ENCODE peak calls at places on chromosomes 11 and 22, in nine cellular contexts. M is psoas muscle, X is PC-3, O is fibroblast of the aortic adventitia, B is tibial nerve, I is SJSA1, T is Karpas-422, R is tibial artery, V is PC-9. S is an unnamed sample.

GRCh38 chr22:23115825-23116494 is 25.8 kb downstream of the RSPH14 start:
- DNase-seq in M (no peak), X (no peak), O (no peak), B (no peak), I (no peak), T (no peak), R (no peak), V (no peak), S (no peak)

GRCh38 chr11:71452354-71453020 is 516 bp upstream of the NADSYN1 start:
- DNase-seq in M (peak), X (peak), O (peak), B (no peak), I (no peak), T (peak), R (peak), V (peak), S (no peak)

GRCh38 chr11:117298195-117298594 is 7.0 kb downstream of the BACE1-AS start:
- DNase-seq in M (no peak), X (no peak), O (no peak), B (no peak), I (no peak), T (no peak), R (no peak), V (no peak), S (no peak)

GRCh38 chr11:65026810-65027209 is 429 bp upstream of the SNX15 start:
- DNase-seq in M (no peak), X (no peak), O (no peak), B (no peak), I (no peak), T (no peak), R (no peak), V (no peak), S (no peak)

GRCh38 chr11:41446566-41446965 is 12.9 kb downstream of the LRRC4C start:
- DNase-seq in M (no peak), X (no peak), O (no peak), B (no peak), I (no peak), T (no peak), R (no peak), V (no peak), S (no peak)

GRCh38 chr22:38422615-38423511 is 32.1 kb downstream of the KCNJ4 start:
- DNase-seq in M (no peak), X (no peak), O (no peak), B (no peak), I (no peak), T (no peak), R (no peak), V (no peak), S (no peak)

GRCh38 chr11:110141812-110142211 is 48.6 kb downstream of the ZC3H12C start:
- DNase-seq in M (no peak), X (no peak), O (no peak), B (no peak), I (no peak), T (no peak), R (no peak), V (peak), S (no peak)

GRCh38 chr11:62645934-62646824 is at the start of gene GANAB:
- DNase-seq in M (peak), X (peak), O (peak), B (peak), I (peak), T (peak), R (peak), V (peak), S (peak)

GRCh38 chr11:2387266-2387982 is 10.3 kb downstream of the CD81 start:
- DNase-seq in M (no peak), X (no peak), O (peak), B (no peak), I (peak), T (peak), R (no peak), V (no peak), S (no peak)

GRCh38 chr11:6206456-6207180 is 1.3 kb downstream of the C11orf42 start:
- DNase-seq in M (no peak), X (no peak), O (no peak), B (no peak), I (no peak), T (no peak), R (no peak), V (no peak), S (no peak)

GRCh38 chr11:46977038-46977818 is 40.7 kb downstream of the CSTPP1 start:
- DNase-seq in M (no peak), X (no peak), O (no peak), B (no peak), I (no peak), T (peak), R (no peak), V (no peak), S (no peak)

GRCh38 chr22:48332438-48333322 is 1495.0 kb downstream of the BRD1 start:
- DNase-seq in M (peak), X (no peak), O (no peak), B (no peak), I (no peak), T (peak), R (no peak), V (no peak), S (no peak)

GRCh38 chr11:45021001-45021400 is 70.3 kb upstream of the TP53I11 start:
- DNase-seq in M (no peak), X (no peak), O (no peak), B (no peak), I (no peak), T (peak), R (peak), V (no peak), S (no peak)

GRCh38 chr11:111514216-111515031 is at the start of gene HOATZ:
- DNase-seq in M (no peak), X (no peak), O (no peak), B (no peak), I (no peak), T (no peak), R (no peak), V (no peak), S (no peak)

GRCh38 chr11:1750481-1750839 is at the start of gene IFITM10:
- DNase-seq in M (peak), X (no peak), O (peak), B (no peak), I (peak), T (no peak), R (no peak), V (no peak), S (no peak)

GRCh38 chr22:27965547-27965946 is 46.5 kb upstream of the PITPNB start:
- DNase-seq in M (no peak), X (peak), O (no peak), B (no peak), I (no peak), T (no peak), R (no peak), V (no peak), S (no peak)

GRCh38 chr22:19098157-19098556 is 24.1 kb downstream of the DGCR2 start:
- DNase-seq in M (no peak), X (no peak), O (no peak), B (no peak), I (no peak), T (no peak), R (no peak), V (no peak), S (no peak)

GRCh38 chr22:31561238-31561887 is 65.0 kb downstream of the SFI1 start:
- DNase-seq in M (peak), X (peak), O (peak), B (no peak), I (peak), T (peak), R (peak), V (peak), S (peak)

GRCh38 chr11:62054081-62054480 is 69.7 kb upstream of the INCENP start:
- DNase-seq in M (no peak), X (no peak), O (no peak), B (no peak), I (no peak), T (no peak), R (no peak), V (no peak), S (no peak)

GRCh38 chr22:19815823-19816290 is 38.8 kb downstream of the GNB1L start:
- DNase-seq in M (no peak), X (no peak), O (no peak), B (no peak), I (no peak), T (no peak), R (no peak), V (no peak), S (no peak)

GRCh38 chr11:95074806-95075563 is 8.3 kb downstream of the SRSF8 start:
- DNase-seq in M (peak), X (peak), O (no peak), B (no peak), I (no peak), T (no peak), R (peak), V (peak), S (no peak)

GRCh38 chr11:120339394-120339890 is 3.2 kb downstream of the ARHGEF12 start:
- DNase-seq in M (no peak), X (peak), O (peak), B (no peak), I (peak), T (no peak), R (no peak), V (peak), S (no peak)
- H3K4me3 ChIP-seq in M (peak), X (peak), O (peak), B (peak), I (peak), T (no peak), R (peak), V (peak), S (no peak)

GRCh38 chr22:44659140-44659539 is 42.9 kb upstream of the PRR5 start:
- DNase-seq in M (peak), X (no peak), O (no peak), B (no peak), I (no peak), T (no peak), R (no peak), V (no peak), S (no peak)
- H3K4me3 ChIP-seq in M (no peak), X (no peak), O (no peak), B (no peak), I (no peak), T (no peak), R (no peak), V (no peak), S (no peak)

DNA sequence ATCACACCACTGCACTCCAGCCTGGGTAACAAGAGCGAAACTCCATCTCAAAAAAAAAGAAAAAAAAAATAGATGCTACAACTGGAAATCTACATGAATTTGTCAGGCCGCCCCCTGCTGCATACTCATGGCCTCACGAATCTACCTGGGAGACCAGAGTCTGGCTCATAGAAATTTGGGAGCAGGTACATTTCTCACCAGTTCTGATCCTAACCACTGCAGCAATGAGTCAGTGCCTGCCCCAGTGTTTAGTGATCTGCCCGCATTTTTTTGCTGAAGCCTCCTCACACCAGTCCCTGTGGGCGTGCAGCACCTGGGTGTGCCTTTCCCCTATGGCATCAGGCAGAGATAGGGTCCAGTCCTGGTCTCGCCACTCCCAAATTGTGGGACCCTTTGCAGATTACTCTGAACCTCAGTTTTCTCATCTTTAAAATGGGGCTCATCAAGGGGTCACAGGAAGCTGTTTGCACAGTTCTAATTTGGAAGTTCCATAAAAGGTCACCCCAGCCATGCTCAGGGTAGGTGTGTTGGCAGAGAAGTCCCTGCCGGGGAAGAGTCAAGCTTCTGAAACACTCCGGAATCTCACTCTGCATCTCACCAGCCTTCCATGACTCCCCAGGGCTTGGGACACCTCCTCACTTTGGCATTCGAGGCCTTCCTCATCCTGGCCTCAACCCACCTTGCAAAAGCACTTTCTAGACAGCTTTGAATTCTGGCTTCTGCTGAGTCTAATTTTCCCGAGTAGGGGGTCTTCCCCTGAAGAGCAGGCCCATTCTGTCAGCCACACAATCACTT is 39.3 kb upstream of the LINC01488 start:
- DNase-seq in M (no peak), X (peak), O (no peak), B (no peak), I (peak), T (no peak), R (no peak), V (peak), S (no peak)
- H3K4me3 ChIP-seq in M (no peak), X (no peak), O (no peak), B (no peak), I (no peak), T (no peak), R (no peak), V (peak), S (no peak)

GRCh38 chr11:26655287-26655686 is 66.6 kb downstream of the SLC5A12 start:
- DNase-seq in M (no peak), X (no peak), O (no peak), B (no peak), I (no peak), T (no peak), R (no peak), V (no peak), S (no peak)

GRCh38 chr11:26649884-26650283 is 72.0 kb downstream of the SLC5A12 start:
- DNase-seq in M (no peak), X (peak), O (peak), B (no peak), I (peak), T (peak), R (peak), V (peak), S (peak)

DNA sequence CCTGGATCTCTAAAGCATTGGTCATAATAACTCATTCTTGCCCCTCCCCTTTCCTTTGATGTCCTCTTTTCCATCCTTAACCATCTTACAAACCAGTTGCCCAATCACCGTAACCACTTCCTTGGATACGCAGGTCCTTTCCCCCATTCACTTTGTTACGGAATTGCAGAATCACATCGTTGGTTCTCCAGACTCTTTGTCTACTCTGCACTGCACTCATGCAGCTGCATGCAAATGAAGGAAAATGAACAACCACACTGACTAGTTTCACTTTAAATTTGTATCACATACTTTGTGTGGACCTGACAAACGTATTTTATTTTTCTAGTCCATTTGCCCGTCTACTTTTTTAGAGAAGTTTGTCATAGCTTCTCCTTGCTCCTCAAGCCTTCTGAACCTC is 69.9 kb downstream of the SLC5A12 start:
- DNase-seq in M (no peak), X (no peak), O (no peak), B (no peak), I (no peak), T (no peak), R (no peak), V (no peak), S (no peak)
- H3K4me3 ChIP-seq in M (no peak), X (no peak), O (no peak), B (no peak), I (no peak), T (no peak), R (no peak), V (no peak), S (no peak)